ENCODE peak calls at places on chromosomes 13 and 19, in four cellular contexts. N, C, E and L are unnamed samples.

GRCh38 chr13:24183741-24184182 is 23.2 kb downstream of the SPATA13 start:
- DNase-seq in N (no peak), C (no peak), E (no peak), L (peak)

GRCh38 chr13:110456550-110456949 is 105.0 kb downstream of the RAB20 start:
- DNase-seq in N (no peak), C (no peak), E (no peak), L (no peak)

GRCh38 chr13:44575741-44576395 is at the start of gene TSC22D1:
- DNase-seq in N (peak), C (peak), E (no peak), L (peak)

GRCh38 chr19:55118401-55118991 is 1.1 kb upstream of the PPP1R12C start:
- DNase-seq in N (no peak), C (no peak), E (no peak), L (peak)

GRCh38 chr13:73672492-73672891 is 461.7 kb downstream of the KLF12 start:
- DNase-seq in N (no peak), C (no peak), E (no peak), L (peak)

GRCh38 chr19:7926727-7927604 is 1.0 kb upstream of the CTXN1 start:
- DNase-seq in N (no peak), C (no peak), E (no peak), L (no peak)

GRCh38 chr13:111354789-111355188 is 34.3 kb downstream of the TEX29 start:
- DNase-seq in N (no peak), C (no peak), E (no peak), L (no peak)

GRCh38 chr19:1853295-1854031 is 5.2 kb upstream of the REXO1 start:
- DNase-seq in N (peak), C (peak), E (peak), L (peak)

GRCh38 chr13:58085819-58086218 is 454.3 kb downstream of the PCDH17 start:
- DNase-seq in N (no peak), C (no peak), E (no peak), L (no peak)

GRCh38 chr13:24625870-24626419 is 54.3 kb upstream of the ATP12A start:
- DNase-seq in N (no peak), C (no peak), E (no peak), L (no peak)

GRCh38 chr19:42436006-42436405 is 6.7 kb downstream of the CXCL17 start:
- DNase-seq in N (peak), C (no peak), E (no peak), L (no peak)